ENCODE peak calls at places on chromosome 7, in nine cellular contexts. L is activated T-cell treated with anti-CD3 and anti-CD28 coated beads, Interleukin-2, amount 50 U/mL, for 1 hour; N is HFF-Myc; J is ELR; Y is neuronal stem cell; B is activated CD8-positive, alpha-beta T cell treated with anti-CD3 and anti-CD28 coated beads, Interleukin-2, amount 10 ng/mL, durations not matched to agents 7 days and 5 days; D is cardiac fibroblast; K is glomerular endothelial cell; V is endothelial cell. F is an unnamed sample.
A peak's percentile ranks its signal among the peaks of the same experiment; 100 is the strongest.

GRCh38 chr7:157707983-157708720 is 371.3 kb downstream of the DNAJB6 start:
- DNase-seq in J (no peak), Y (no peak), N (no peak), D (no peak), L (peak; percentile 7), V (no peak), K (no peak), B (no peak), F (no peak)

GRCh38 chr7:6416516-6417145 is 31.1 kb downstream of the DAGLB start:
- DNase-seq in L (no peak), V (no peak), B (no peak), K (no peak), Y (no peak), J (no peak), N (no peak), D (peak; percentile 32), F (no peak)

GRCh38 chr7:135168001-135168400 is 2.5 kb downstream of the CYREN start:
- DNase-seq in J (no peak), Y (no peak), K (no peak), V (no peak), N (no peak), D (no peak), L (peak; percentile 43), B (no peak), F (no peak)

GRCh38 chr7:70372768-70373241 is 759.1 kb upstream of the GALNT17 start:
- DNase-seq in J (no peak), Y (no peak), B (no peak), L (no peak), D (no peak), N (no peak), V (no peak), K (no peak), F (no peak)

GRCh38 chr7:22732556-22733126 is 5.6 kb downstream of the IL6 start:
- DNase-seq in B (no peak), V (no peak), N (no peak), Y (no peak), K (no peak), L (no peak), D (peak; percentile 55), J (peak; percentile 76), F (peak; percentile 52)

GRCh38 chr7:56048245-56048644 is 3.0 kb downstream of the PSPH start:
- DNase-seq in K (no peak), J (no peak), N (no peak), B (no peak), L (no peak), D (no peak), Y (no peak), V (no peak), F (no peak)

GRCh38 chr7:135690566-135690965 is 28.3 kb downstream of the STMP1 start:
- DNase-seq in K (no peak), Y (no peak), D (peak; percentile 43), J (peak; percentile 80), L (no peak), V (no peak), N (no peak), B (no peak), F (no peak)

GRCh38 chr7:132972745-132973144 is 109.1 kb downstream of the CHCHD3 start:
- DNase-seq in B (no peak), V (no peak), N (no peak), J (no peak), L (no peak), D (peak; percentile 17), K (no peak), Y (no peak), F (no peak)

GRCh38 chr7:95473276-95473985 is 12.3 kb upstream of the ASB4 start:
- DNase-seq in L (no peak), K (no peak), J (no peak), B (no peak), D (no peak), V (no peak), Y (peak; percentile 67), N (no peak), F (no peak)

GRCh38 chr7:33814958-33815735 is 90.2 kb upstream of the BMPER start:
- DNase-seq in V (no peak), B (no peak), L (no peak), D (no peak), Y (no peak), J (no peak), K (no peak), N (no peak), F (no peak)

GRCh38 chr7:150322833-150323681 is at the start of the genes ACTR3C and LRRC61:
- DNase-seq in N (no peak), Y (no peak), J (no peak), D (no peak), V (no peak), K (no peak), L (peak; percentile 65), B (peak; percentile 77), F (peak; percentile 43)

F was measured in cardiac muscle cell.